ENCODE peak calls at places on chromosome 21, in five cellular contexts. A is DMS 273 treated with DMSO at 0.1 percent for 48 hours; D is nephron progenitor cell; F is activated naive CD4-positive, alpha-beta T cell treated with anti-CD3 and anti-CD28 coated beads, Interleukin-2, amount 50 U/mL, for 72 hours; K is WERI-Rb-1. W is an unnamed sample.

GRCh38 chr21:38042246-38042645 is 126.0 kb upstream of the KCNJ6 start:
- DNase-seq in A (no peak), D (no peak), F (no peak), K (no peak), W (no peak)

GRCh38 chr21:38679531-38679930 is 126.2 kb upstream of the ETS2 start:
- DNase-seq in A (no peak), D (no peak), F (no peak), K (no peak), W (no peak)

GRCh38 chr21:29307718-29308455 is 9.2 kb downstream of the BACH1 start:
- DNase-seq in A (no peak), D (no peak), F (no peak), K (no peak), W (no peak)

GRCh38 chr21:42222821-42223390 is 4.0 kb downstream of the ABCG1 start:
- DNase-seq in A (no peak), D (no peak), F (no peak), K (no peak), W (no peak)

GRCh38 chr21:38355992-38356781 is 99.4 kb downstream of the KCNJ15 start:
- DNase-seq in A (peak; percentile 10), D (peak; percentile 93), F (peak; percentile 86), K (peak; percentile 89), W (peak; percentile 44)

GRCh38 chr21:43025636-43026180 is 49.9 kb downstream of the CBS start:
- DNase-seq in A (no peak), D (no peak), F (no peak), K (no peak), W (no peak)

GRCh38 chr21:44024895-44025353 is 12.8 kb downstream of the TRAPPC10 start:
- DNase-seq in A (no peak), D (no peak), F (no peak), K (no peak), W (no peak)

GRCh38 chr21:34367320-34367935 is 3.6 kb downstream of the KCNE2 start:
- DNase-seq in A (peak; percentile 6), D (peak; percentile 44), F (peak; percentile 25), K (peak; percentile 69), W (peak; percentile 70)

GRCh38 chr21:33690874-33691273 is 48.6 kb downstream of the ITSN1 start:
- DNase-seq in A (no peak), D (no peak), F (no peak), K (no peak), W (no peak)

GRCh38 chr21:46194374-46195334 is 10.4 kb upstream of the SPATC1L start:
- DNase-seq in A (no peak), D (no peak), F (no peak), K (peak; percentile 66), W (no peak)

GRCh38 chr21:27346041-27346448 is 379.2 kb upstream of the ADAMTS5 start:
- DNase-seq in A (no peak), D (no peak), F (no peak), K (no peak), W (no peak)

GRCh38 chr21:45471229-45472052 is 66.5 kb downstream of the COL18A1 start:
- DNase-seq in A (no peak), D (no peak), F (no peak), K (no peak), W (no peak)

GRCh38 chr21:27060190-27060589 is 93.3 kb upstream of the ADAMTS5 start:
- DNase-seq in A (no peak), D (no peak), F (no peak), K (no peak), W (no peak)

GRCh38 chr21:37166733-37167132 is 93.7 kb downstream of the TTC3 start:
- DNase-seq in A (no peak), D (no peak), F (no peak), K (no peak), W (no peak)

GRCh38 chr21:14842641-14843040 is 222.2 kb downstream of the NRIP1 start:
- DNase-seq in A (no peak), D (no peak), F (no peak), K (no peak), W (no peak)

GRCh38 chr21:18204931-18205330 is 39.7 kb upstream of the CHODL start:
- DNase-seq in A (no peak), D (no peak), F (no peak), K (peak; percentile 10), W (no peak)

GRCh38 chr21:31698461-31698860 is 33.5 kb downstream of the SCAF4 start:
- DNase-seq in A (no peak), D (no peak), F (no peak), K (no peak), W (no peak)

GRCh38 chr21:45267390-45267760 is 20.3 kb downstream of the POFUT2 start:
- DNase-seq in A (no peak), D (no peak), F (no peak), K (peak; percentile 5), W (no peak)

W was measured in NCI-H446.